ENCODE peak calls at places on chromosomes 2 and 18, in four cellular contexts. U is EL; H is naive thymus-derived CD8-positive, alpha-beta T cell; E is T follicular helper cell. N is an unnamed sample.

GRCh38 chr18:29248856-29249255 is 1071.9 kb upstream of the CDH2 start:
- DNase-seq in H (no peak), U (no peak), E (no peak), N (no peak)

GRCh38 chr2:180367831-180368230 is 360.7 kb upstream of the CWC22 start:
- DNase-seq in E (no peak), H (no peak), U (no peak), N (no peak)

GRCh38 chr2:232699110-232699509 is 2.0 kb downstream of the GIGYF2 start:
- DNase-seq in U (no peak), E (no peak), H (no peak), N (no peak)

GRCh38 chr2:240619506-240620148 is 5.7 kb upstream of the GPR35 start:
- DNase-seq in U (no peak), H (no peak), E (no peak), N (peak)

GRCh38 chr2:234378440-234378839 is 118.4 kb downstream of the ARL4C start:
- DNase-seq in H (no peak), E (no peak), U (peak), N (no peak)

GRCh38 chr2:51620830-51621229 is 588.9 kb upstream of the NRXN1 start:
- DNase-seq in H (no peak), U (no peak), E (no peak), N (no peak)

GRCh38 chr2:75200140-75200985 is 1.0 kb upstream of the TACR1 start:
- DNase-seq in H (no peak), U (peak), E (no peak), N (no peak)

GRCh38 chr18:36297419-36298112 is at the start of gene FHOD3:
- DNase-seq in U (peak), E (no peak), H (no peak), N (no peak)

GRCh38 chr18:28036481-28036880 is 140.4 kb downstream of the CDH2 start:
- DNase-seq in U (no peak), H (no peak), E (no peak), N (no peak)

GRCh38 chr2:46847726-46848421 is 67.7 kb downstream of the MCFD2 start:
- DNase-seq in E (no peak), H (no peak), U (peak), N (no peak)

GRCh38 chr2:85878719-85879390 is 9.9 kb downstream of the ST3GAL5 start:
- DNase-seq in H (no peak), E (no peak), U (peak), N (no peak)

GRCh38 chr2:219592721-219593120 is 4.9 kb upstream of the STK11IP start:
- DNase-seq in U (no peak), E (no peak), H (no peak), N (no peak)

GRCh38 chr2:161761160-161761559 is 136.9 kb downstream of the SLC4A10 start:
- DNase-seq in E (no peak), H (no peak), U (no peak), N (no peak)

GRCh38 chr18:57404345-57404744 is 30.8 kb upstream of the ONECUT2 start:
- DNase-seq in H (no peak), U (no peak), E (no peak), N (no peak)

GRCh38 chr2:104923665-104924064 is 69.8 kb downstream of the POU3F3 start:
- DNase-seq in E (no peak), H (no peak), U (no peak), N (no peak)

GRCh38 chr2:58896600-58896999 is 655.5 kb upstream of the FANCL start:
- DNase-seq in E (no peak), U (peak), H (no peak), N (no peak)

GRCh38 chr2:14232212-14232611 is 400.3 kb upstream of the LRATD1 start:
- DNase-seq in H (no peak), U (no peak), E (no peak), N (no peak)

GRCh38 chr2:66283776-66284175 is 151.1 kb upstream of the MEIS1 start:
- DNase-seq in H (no peak), E (no peak), U (no peak), N (no peak)

GRCh38 chr2:189153608-189154007 is 26.0 kb downstream of the COL5A2 start:
- DNase-seq in H (no peak), E (no peak), U (no peak), N (no peak)

GRCh38 chr18:57210101-57210661 is 63.3 kb downstream of the BOD1L2 start:
- DNase-seq in U (peak), E (no peak), H (no peak), N (no peak)

GRCh38 chr2:105358593-105358992 is 21.3 kb downstream of the C2orf49 start:
- DNase-seq in H (no peak), U (no peak), E (no peak), N (no peak)

GRCh38 chr18:48151421-48152095 is 221.1 kb upstream of the SMAD2 start:
- DNase-seq in E (no peak), U (no peak), H (no peak), N (no peak)

GRCh38 chr2:200405599-200406298 is 99.3 kb downstream of the SPATS2L start:
- DNase-seq in H (no peak), E (no peak), U (peak), N (no peak)

GRCh38 chr2:60407398-60407797 is 146.1 kb downstream of the BCL11A start:
- DNase-seq in E (no peak), H (no peak), U (no peak), N (no peak)

GRCh38 chr2:140526575-140526974 is 1604.2 kb downstream of the LRP1B start:
- DNase-seq in H (no peak), E (no peak), U (no peak), N (no peak)

GRCh38 chr2:142642654-142643053 is 234.8 kb upstream of the KYNU start:
- DNase-seq in E (no peak), H (no peak), U (no peak), N (no peak)

GRCh38 chr2:230170532-230170931 is 49.3 kb downstream of the SP110 start:
- DNase-seq in E (no peak), U (no peak), H (no peak), N (no peak)

GRCh38 chr2:144453039-144453336 is 66.9 kb downstream of the ZEB2 start:
- DNase-seq in H (no peak), U (peak), E (no peak), N (no peak)

GRCh38 chr2:5183031-5183430 is 509.2 kb upstream of the SOX11 start:
- DNase-seq in U (no peak), E (no peak), H (no peak), N (no peak)

GRCh38 chr2:217729426-217730058 is 273.3 kb downstream of the TNS1 start:
- DNase-seq in H (no peak), U (no peak), E (no peak), N (no peak)

GRCh38 chr2:239196474-239197021 is 204.3 kb downstream of the HDAC4 start:
- DNase-seq in U (no peak), E (no peak), H (no peak), N (no peak)

GRCh38 chr2:119252186-119253113 is 28.8 kb downstream of the STEAP3 start:
- DNase-seq in U (peak), H (no peak), E (no peak), N (no peak)

GRCh38 chr2:11079131-11079824 is 76.0 kb upstream of the SLC66A3 start:
- DNase-seq in U (no peak), E (no peak), H (no peak), N (no peak)

GRCh38 chr2:174901075-174901474 is 104.1 kb downstream of the CHN1 start:
- DNase-seq in E (no peak), H (no peak), U (peak), N (peak)

GRCh38 chr18:75638597-75639467 is 211.3 kb upstream of the SMIM21 start:
- DNase-seq in U (peak), H (no peak), E (no peak), N (no peak)

GRCh38 chr2:69191672-69192071 is 178.7 kb downstream of the ANTXR1 start:
- DNase-seq in H (no peak), U (peak), E (no peak), N (no peak)

GRCh38 chr2:132760405-132760804 is 90.4 kb upstream of the LYPD1 start:
- DNase-seq in U (no peak), E (no peak), H (no peak), N (no peak)

GRCh38 chr2:181746844-181747243 is 66.5 kb upstream of the NEUROD1 start:
- DNase-seq in E (no peak), U (no peak), H (no peak), N (no peak)

GRCh38 chr2:151422917-151423439 is 13.3 kb downstream of the RIF1 start:
- DNase-seq in H (no peak), E (no peak), U (no peak), N (peak)